ENCODE peak calls at places on chromosomes 5 and 9, in seven cellular contexts. U is A549; P is stomach; J is AG04450; F is uterus; M is dorsolateral prefrontal cortex; A is CD4-positive, alpha-beta T cell. I is an unnamed sample.

GRCh38 chr9:88672874-88673695 is 138.1 kb downstream of the NXNL2 start:
- DNase-seq in M (no peak), F (no peak), U (peak; percentile 33), A (no peak), P (no peak), J (no peak), I (no peak)

GRCh38 chr5:36215910-36216309 is 25.8 kb downstream of the NADK2 start:
- DNase-seq in P (no peak), M (no peak), U (no peak), F (no peak), J (no peak), A (no peak), I (no peak)

GRCh38 chr9:36007309-36007708 is 29.4 kb upstream of the RECK start:
- DNase-seq in M (no peak), U (no peak), F (no peak), A (no peak), J (no peak), P (no peak), I (no peak)

GRCh38 chr5:160097981-160098380 is 21.3 kb downstream of the PWWP2A start:
- DNase-seq in U (no peak), A (no peak), F (no peak), M (no peak), P (no peak), J (peak; percentile 24), I (no peak)

GRCh38 chr5:83375049-83375710 is 96.4 kb upstream of the VCAN start:
- DNase-seq in F (no peak), J (no peak), U (no peak), P (no peak), M (no peak), A (no peak), I (no peak)

GRCh38 chr9:126692041-126692758 is 78.5 kb downstream of the LMX1B start:
- DNase-seq in J (no peak), F (no peak), M (no peak), P (no peak), A (no peak), U (no peak), I (no peak)

GRCh38 chr9:132155514-132155913 is 6.3 kb upstream of the NTNG2 start:
- DNase-seq in P (no peak), A (no peak), M (no peak), U (no peak), J (no peak), F (no peak), I (no peak)

GRCh38 chr5:75603421-75603820 is 7.8 kb upstream of the ANKDD1B start:
- DNase-seq in U (no peak), J (peak; percentile 34), A (no peak), P (no peak), F (no peak), M (no peak), I (no peak)

GRCh38 chr9:126700296-126700695 is 86.6 kb downstream of the LMX1B start:
- DNase-seq in F (no peak), M (no peak), U (no peak), P (no peak), J (no peak), A (no peak), I (no peak)

GRCh38 chr5:168176941-168177340 is 114.5 kb upstream of the WWC1 start:
- DNase-seq in P (no peak), F (no peak), U (no peak), M (no peak), J (no peak), A (no peak), I (no peak)

GRCh38 chr5:171914939-171915338 is 91.5 kb downstream of the FBXW11 start:
- DNase-seq in U (no peak), F (no peak), P (no peak), J (no peak), M (no peak), A (no peak), I (no peak)

GRCh38 chr5:171926311-171926710 is 80.1 kb downstream of the FBXW11 start:
- DNase-seq in P (no peak), M (no peak), F (no peak), A (no peak), J (no peak), U (no peak), I (no peak)

GRCh38 chr5:171924493-171925122 is 81.8 kb downstream of the FBXW11 start:
- DNase-seq in F (no peak), A (no peak), P (no peak), M (no peak), U (no peak), J (no peak), I (no peak)

DNA sequence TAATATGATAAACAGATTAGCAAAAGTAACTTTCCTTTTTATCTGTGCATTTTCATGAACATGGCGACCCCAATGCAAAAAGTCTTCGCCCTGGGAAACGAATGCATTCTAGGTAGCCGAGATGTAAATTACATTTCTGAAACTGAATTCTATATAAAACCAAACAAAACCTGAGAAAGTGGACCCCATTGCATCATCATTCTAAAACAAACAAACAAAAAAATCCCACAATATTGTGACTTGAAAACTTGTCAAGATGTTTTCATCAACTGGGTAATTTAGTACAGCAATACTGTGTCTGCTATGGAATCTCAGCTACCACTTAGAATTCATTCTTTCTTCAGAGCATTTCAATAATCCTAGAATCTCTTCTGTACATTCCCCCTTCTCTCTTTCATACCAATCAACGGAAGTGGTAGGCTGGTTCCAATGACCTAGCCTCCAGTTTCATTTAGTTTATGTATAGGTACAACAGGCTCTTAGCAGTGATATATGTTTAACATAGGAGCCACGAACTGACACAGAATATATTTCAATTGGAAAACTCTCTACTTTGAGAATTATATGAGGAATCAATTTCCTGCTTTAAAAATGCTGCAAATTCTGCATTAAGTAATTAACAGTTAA is 85.6 kb downstream of the FBXW11 start:
- DNase-seq in J (no peak), U (no peak), A (no peak), F (no peak), P (no peak), M (no peak), I (no peak)
- H3K27ac ChIP-seq in J (no peak overlapping the region), U (no peak overlapping the region), A (no peak overlapping the region), F (no peak overlapping the region), P (no peak overlapping the region), M (no peak overlapping the region), I (no peak overlapping the region)

GRCh38 chr5:95759634-95760033 is 28.5 kb downstream of the RHOBTB3 start:
- DNase-seq in J (peak; percentile 32), M (no peak), U (peak; percentile 73), P (no peak), F (no peak), A (no peak), I (no peak)
- H3K27ac ChIP-seq in J (peak overlapping the region; percentile 87), M (peak overlapping the region; percentile 7), U (peak overlapping the region; percentile 76), P (peak overlapping the region; percentile 64), F (peak overlapping the region; percentile 20), A (no peak overlapping the region), I (no peak overlapping the region)

GRCh38 chr9:129507805-129508204 is 113.1 kb downstream of the C9orf50 start:
- DNase-seq in J (no peak), M (no peak), P (no peak), A (no peak), U (no peak), F (no peak), I (no peak)

GRCh38 chr9:129505270-129505881 is 115.5 kb downstream of the C9orf50 start:
- DNase-seq in F (no peak), U (no peak), M (no peak), A (no peak), P (no peak), J (no peak), I (no peak)

GRCh38 chr9:129504404-129504803 is 116.5 kb downstream of the C9orf50 start:
- DNase-seq in M (no peak), F (no peak), J (no peak), A (no peak), U (no peak), P (no peak), I (no peak)

GRCh38 chr9:129506892-129507291 is 114.0 kb downstream of the C9orf50 start:
- DNase-seq in J (no peak), M (no peak), U (peak; percentile 50), F (no peak), P (no peak), A (no peak), I (no peak)

DNA sequence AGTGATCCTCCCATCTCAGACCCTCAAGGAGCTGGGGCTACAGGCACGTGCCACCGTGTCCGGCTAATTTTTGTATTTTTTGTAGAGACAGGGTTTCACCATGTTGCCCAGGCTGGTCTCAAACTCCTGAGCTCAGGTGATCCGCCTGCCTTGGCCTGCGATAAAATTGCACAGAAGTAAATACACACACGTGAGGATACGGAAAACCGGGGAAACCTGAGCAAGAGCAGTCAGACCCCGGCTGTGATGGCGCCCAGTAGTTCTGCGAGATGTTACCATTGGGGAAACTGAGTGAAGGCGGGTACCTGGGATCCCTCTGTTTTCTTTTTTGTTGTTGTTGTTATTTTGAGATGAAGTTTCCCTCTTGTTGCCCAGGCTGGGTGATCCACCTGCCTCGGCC is 114.9 kb downstream of the C9orf50 start:
- DNase-seq in A (no peak), P (no peak), U (no peak), F (no peak), M (no peak), J (no peak), I (no peak)
- H3K27ac ChIP-seq in A (no peak overlapping the region), P (no peak overlapping the region), U (peak overlapping the region; percentile 79), F (no peak overlapping the region), M (no peak overlapping the region), J (no peak overlapping the region), I (no peak overlapping the region)

GRCh38 chr5:130502702-130503101 is 598.4 kb downstream of the CHSY3 start:
- DNase-seq in U (no peak), P (no peak), J (no peak), A (no peak), F (no peak), M (no peak), I (no peak)
- H3K27ac ChIP-seq in U (no peak overlapping the region), P (no peak overlapping the region), J (no peak overlapping the region), A (no peak overlapping the region), F (no peak overlapping the region), M (no peak overlapping the region), I (no peak overlapping the region)

GRCh38 chr5:179729303-179729702 is 3.3 kb upstream of the MAML1 start:
- DNase-seq in J (no peak), U (no peak), F (no peak), M (no peak), A (no peak), P (no peak), I (no peak)

GRCh38 chr5:179720222-179720621 is 12.4 kb upstream of the MAML1 start:
- DNase-seq in J (no peak), P (no peak), M (no peak), F (no peak), U (no peak), A (no peak), I (no peak)

GRCh38 chr5:179729727-179730126 is 2.9 kb upstream of the MAML1 start:
- DNase-seq in A (no peak), U (no peak), F (no peak), M (no peak), J (no peak), P (no peak), I (no peak)

GRCh38 chr5:179724163-179724562 is 8.5 kb upstream of the MAML1 start:
- DNase-seq in J (no peak), A (no peak), F (no peak), M (no peak), P (no peak), U (no peak), I (no peak)
- H3K27ac ChIP-seq in J (no peak overlapping the region), A (no peak overlapping the region), F (no peak overlapping the region), M (peak overlapping the region; percentile 41), P (no peak overlapping the region), U (no peak overlapping the region), I (no peak overlapping the region)

GRCh38 chr5:122773615-122774014 is 1.3 kb upstream of the SNX2 start:
- DNase-seq in U (no peak), M (no peak), F (no peak), A (no peak), P (no peak), J (no peak), I (no peak)
- H3K27ac ChIP-seq in U (no peak overlapping the region), M (no peak overlapping the region), F (no peak overlapping the region), A (no peak overlapping the region), P (no peak overlapping the region), J (no peak overlapping the region), I (no peak overlapping the region)